ENCODE peak calls at places on chromosome 22, in five cellular contexts. C is GM12878, Q is mesenchymal stem cell, J is heart left ventricle, N is OCI-LY7. P is an unnamed sample. For H3K36me3, the result is how much of the 10 kb centered on the place peaks cover.

GRCh38 chr22:21972293-21972779 is 10.3 kb downstream of the TOP3B start:
- DNase-seq in Q (peak), C (no peak), N (peak), J (no peak), P (peak)

GRCh38 chr22:45672564-45673481 is 1.2 kb downstream of the ATXN10 start:
- DNase-seq in Q (no peak), J (no peak), C (no peak), N (peak), P (no peak)

GRCh38 chr22:50360578-50360977 is 17.5 kb downstream of the PPP6R2 start:
- DNase-seq in C (no peak), Q (no peak), N (no peak), J (no peak), P (no peak)

GRCh38 chr22:49534386-49534785 is 293.3 kb downstream of the BRD1 start:
- DNase-seq in Q (no peak), C (no peak), J (no peak), N (no peak), P (no peak)

GRCh38 chr22:37569009-37569920 is 9.0 kb downstream of the CDC42EP1 start:
- DNase-seq in C (no peak), J (no peak), N (no peak), Q (no peak), P (no peak)

GRCh38 chr22:22452211-22452610 is 56.3 kb downstream of the ZNF280B start:
- DNase-seq in N (no peak), C (no peak), Q (no peak), J (no peak), P (no peak)

GRCh38 chr22:39815882-39816395 is 77.6 kb downstream of the ENTHD1 start:
- DNase-seq in J (no peak), N (no peak), Q (no peak), C (no peak), P (no peak)

GRCh38 chr22:28244760-28245159 is 325.7 kb upstream of the PITPNB start:
- DNase-seq in N (no peak), J (no peak), Q (no peak), C (no peak), P (no peak)

GRCh38 chr22:24550028-24550901 is 4.7 kb downstream of the GUCD1 start:
- DNase-seq in Q (no peak), J (no peak), N (no peak), C (no peak), P (no peak)

GRCh38 chr22:42262964-42263363 is 7.5 kb downstream of the TCF20 start:
- DNase-seq in C (peak), N (peak), Q (no peak), J (no peak), P (peak)

GRCh38 chr22:42261266-42261665 is 9.2 kb downstream of the TCF20 start:
- DNase-seq in Q (no peak), J (no peak), C (no peak), N (no peak), P (no peak)

GRCh38 chr22:42256930-42257329 is 13.5 kb downstream of the TCF20 start:
- DNase-seq in J (no peak), C (no peak), Q (no peak), N (no peak), P (no peak)

GRCh38 chr22:42258126-42258525 is 12.3 kb downstream of the TCF20 start:
- DNase-seq in J (no peak), Q (no peak), C (no peak), N (no peak), P (no peak)

DNA sequence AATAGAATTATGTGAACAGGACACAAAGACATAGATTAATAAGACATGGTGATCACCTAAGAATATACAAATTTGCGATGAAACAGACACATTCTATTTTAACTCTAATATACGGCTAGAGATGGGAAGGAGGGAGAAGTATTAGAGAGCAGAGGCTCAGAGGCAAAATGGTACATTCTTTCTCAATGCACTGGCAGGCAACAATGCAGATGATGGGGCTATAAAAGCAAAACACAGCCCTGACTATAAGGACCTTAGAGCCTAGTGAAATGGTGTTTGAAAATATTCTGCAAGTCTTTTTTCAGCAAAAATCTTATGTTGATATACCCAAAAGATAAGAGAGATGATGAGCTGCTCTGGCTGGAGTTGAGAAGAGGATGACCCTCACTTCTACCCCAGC is 13.1 kb downstream of the TCF20 start:
- DNase-seq in C (no peak), Q (no peak), J (no peak), N (no peak), P (no peak)
- H3K36me3 ChIP-seq in C (under half), Q (under half), J (under half), N (under half), P (under half)

GRCh38 chr22:31995046-31995445 is 48.0 kb upstream of the SLC5A1 start:
- DNase-seq in J (no peak), N (peak), C (no peak), Q (no peak), P (no peak)
- H3K4me3 ChIP-seq in J (no peak), N (no peak), C (no peak), Q (no peak), P (no peak)

DNA sequence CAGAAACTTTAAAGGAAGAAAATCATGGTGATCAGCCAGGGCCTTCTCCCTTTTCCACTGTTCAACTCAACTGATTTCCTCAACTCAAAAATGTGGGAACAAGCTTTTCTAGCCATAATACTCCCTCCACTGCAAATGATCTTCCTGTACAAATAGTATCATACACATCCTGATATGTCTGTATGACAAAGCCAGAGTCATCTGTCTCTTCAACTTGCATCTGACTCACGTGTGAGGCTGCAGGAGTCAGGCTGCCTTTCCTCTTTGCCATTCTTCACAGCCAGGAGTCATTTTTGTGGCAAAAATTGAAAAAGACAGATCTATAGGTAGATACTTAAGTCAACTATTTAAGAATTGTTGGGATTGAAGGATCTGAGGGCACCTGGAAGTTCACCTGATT is 13.3 kb downstream of the PATZ1 start:
- DNase-seq in J (no peak), C (no peak), Q (no peak), N (no peak), P (no peak)
- H3K36me3 ChIP-seq in J (half or more), C (under half), Q (half or more), N (half or more), P (half or more)

GRCh38 chr22:20542055-20542454 is 34.6 kb downstream of the MED15 start:
- DNase-seq in J (no peak), Q (no peak), N (no peak), C (no peak), P (no peak)
- H3K4me3 ChIP-seq in J (no peak), Q (no peak), N (no peak), C (no peak), P (no peak)

DNA sequence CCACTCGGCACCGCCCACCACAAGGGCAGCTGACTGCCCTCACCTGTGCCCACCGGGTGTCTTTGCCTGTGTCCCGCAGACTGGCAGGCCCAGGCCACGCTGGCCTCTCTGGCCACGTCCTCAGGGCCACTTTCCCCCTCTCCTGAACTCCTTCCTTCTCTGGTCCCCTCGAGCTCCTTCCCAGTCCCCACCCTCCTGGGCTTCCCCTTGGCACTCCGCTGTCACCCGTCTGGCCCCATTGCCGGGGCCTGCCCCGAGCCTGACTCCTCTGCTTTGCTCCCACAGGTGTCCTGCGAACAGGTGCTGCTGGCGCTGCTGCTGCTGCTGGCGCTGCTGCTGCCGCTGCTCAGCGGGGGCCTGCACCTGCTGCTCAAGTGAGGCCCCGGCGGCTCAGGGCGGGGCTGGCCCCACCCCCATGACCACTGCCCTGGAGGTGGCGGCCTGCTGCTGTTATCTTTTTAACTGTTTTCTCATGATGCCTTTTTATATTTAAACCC is 14.2 kb downstream of the MCAT start:
- DNase-seq in C (no peak), N (peak), Q (no peak), J (no peak), P (no peak)
- H3K36me3 ChIP-seq in C (under half), N (half or more), Q (under half), J (under half), P (under half)

GRCh38 chr22:20319745-20320658 is at the start of gene DGCR6L:
- DNase-seq in Q (peak), J (peak), C (peak), N (peak), P (peak)

GRCh38 chr22:20315337-20316216 is 4.3 kb downstream of the DGCR6L start:
- DNase-seq in J (no peak), Q (no peak), C (no peak), N (no peak), P (no peak)

GRCh38 chr22:20316217-20316843 is 3.5 kb downstream of the DGCR6L start:
- DNase-seq in J (no peak), Q (no peak), C (no peak), N (no peak), P (no peak)

GRCh38 chr22:20319041-20319744 is 667 bp downstream of the DGCR6L start:
- DNase-seq in C (no peak), J (no peak), N (peak), Q (peak), P (no peak)

DNA sequence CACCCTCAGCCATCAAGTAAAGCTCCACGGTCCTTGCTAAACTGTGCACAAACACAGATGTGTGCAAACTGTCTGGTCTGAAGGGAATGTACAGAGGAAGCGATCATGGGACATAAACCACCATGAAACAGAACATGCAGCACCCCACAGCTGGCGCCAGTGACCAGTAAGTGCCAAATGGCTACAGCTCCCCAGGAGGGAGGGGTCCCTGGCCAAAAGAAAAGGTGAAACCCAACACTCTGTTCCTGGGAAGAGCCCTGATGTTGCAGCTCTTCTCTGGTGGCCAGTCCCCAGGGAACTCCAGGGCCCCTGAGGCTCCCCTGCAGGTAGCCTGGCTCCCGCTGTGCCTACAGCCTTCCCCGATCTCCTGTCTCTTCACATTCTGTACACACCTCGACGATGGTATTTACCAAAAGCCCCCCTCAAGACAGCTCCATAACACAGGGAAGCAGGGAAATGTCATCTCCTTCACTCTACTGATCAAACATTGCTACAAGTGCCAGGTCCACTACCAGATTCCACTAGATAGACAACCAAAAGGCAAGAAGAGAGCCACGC is 2.9 kb downstream of the DGCR6L start:
- DNase-seq in N (no peak), C (no peak), Q (no peak), J (no peak), P (no peak)
- H3K4me3 ChIP-seq in N (no peak), C (no peak), Q (no peak), J (no peak), P (no peak)

DNA sequence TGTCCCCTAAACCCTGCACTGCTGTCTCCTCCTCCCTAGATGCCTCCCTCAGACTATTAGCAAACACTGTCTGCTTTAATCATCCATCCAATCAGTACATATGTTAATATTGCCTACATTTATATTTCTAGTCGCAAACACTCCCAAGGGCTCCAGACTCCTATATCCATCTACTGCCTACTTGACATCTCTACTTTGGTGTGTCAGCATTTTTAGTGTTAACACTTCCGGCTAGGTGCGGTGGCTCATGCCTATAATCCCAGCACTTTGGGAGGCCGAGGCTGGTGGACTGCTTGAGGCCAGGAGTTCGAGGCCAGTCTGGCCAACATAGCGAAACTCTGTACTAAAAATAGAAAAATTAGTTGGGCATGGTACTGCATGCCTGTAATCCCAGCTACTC is 5.5 kb upstream of the THOC5 start:
- DNase-seq in Q (no peak), J (no peak), C (no peak), N (no peak), P (no peak)
- H3K36me3 ChIP-seq in Q (half or more), J (under half), C (under half), N (under half), P (under half)